ENCODE peak calls at places on chromosomes 7 and 10, in ten cellular contexts. B is upper lobe of left lung, C is endodermal cell, I is NT2/D1, V is SJSA1, Z is neuronal stem cell, W is breast epithelium, R is brain microvascular endothelial cell, J is GM23248, Y is lower lobe of right lung. A is an unnamed sample. For H3K36me3, the result is how much of the 10 kb centered on the place peaks cover.

GRCh38 chr7:111517441-111518037 is 44.8 kb downstream of the IMMP2L start:
- DNase-seq in R (no peak), V (no peak), Z (no peak), C (no peak), J (no peak), W (no peak), Y (no peak), B (no peak), I (no peak), A (no peak)

GRCh38 chr7:74051193-74051592 is 23.2 kb downstream of the ELN start:
- DNase-seq in C (no peak), Y (peak), Z (no peak), V (no peak), B (no peak), I (no peak), R (no peak), W (no peak), J (no peak), A (no peak)

GRCh38 chr10:113879691-113880090 is 25.2 kb downstream of the NHLRC2 start:
- DNase-seq in B (no peak), C (no peak), R (no peak), J (no peak), V (no peak), Z (no peak), Y (no peak), I (no peak), W (no peak), A (no peak)

GRCh38 chr10:82377608-82378007 is 502.6 kb downstream of the NRG3 start:
- DNase-seq in W (no peak), V (no peak), Z (peak), C (peak), R (peak), I (no peak), Y (no peak), B (peak), J (peak), A (peak)

GRCh38 chr7:7529328-7529727 is 6.3 kb downstream of the COL28A1 start:
- DNase-seq in R (no peak), J (no peak), W (no peak), I (no peak), V (no peak), C (no peak), Z (no peak), B (no peak), Y (no peak), A (no peak)

GRCh38 chr10:70307096-70307495 is 23.3 kb upstream of the NPFFR1 start:
- DNase-seq in I (no peak), Y (no peak), R (no peak), J (no peak), V (no peak), W (no peak), B (no peak), C (no peak), Z (no peak), A (no peak)

GRCh38 chr7:120743128-120743527 is 114.8 kb downstream of the TSPAN12 start:
- DNase-seq in Z (no peak), W (no peak), B (no peak), I (no peak), V (no peak), Y (no peak), J (peak), C (no peak), R (no peak), A (no peak)

GRCh38 chr7:134067164-134067563 is 60.0 kb upstream of the LRGUK start:
- DNase-seq in C (no peak), Z (no peak), B (no peak), V (no peak), R (no peak), W (no peak), I (no peak), Y (no peak), J (no peak), A (no peak)

GRCh38 chr10:68828833-68829232 is 1.5 kb downstream of the STOX1 start:
- DNase-seq in V (no peak), C (no peak), Y (no peak), R (no peak), B (no peak), Z (no peak), J (no peak), I (no peak), W (no peak), A (no peak)

GRCh38 chr10:69425513-69426298 is 9.0 kb upstream of the TACR2 start:
- DNase-seq in W (no peak), R (no peak), Z (no peak), J (no peak), I (no peak), B (peak), Y (no peak), C (no peak), V (no peak), A (no peak)

GRCh38 chr10:124119933-124120332 is 26.5 kb upstream of the CHST15 start:
- DNase-seq in W (no peak), B (peak), V (no peak), J (no peak), I (no peak), Z (no peak), R (no peak), C (no peak), Y (peak), A (no peak)

GRCh38 chr10:20771053-20771452 is 126.1 kb downstream of the NEBL start:
- DNase-seq in W (no peak), R (no peak), C (no peak), Y (no peak), I (no peak), Z (no peak), J (no peak), B (no peak), V (no peak), A (no peak)

GRCh38 chr7:150570712-150571465 is 3.7 kb downstream of the GIMAP4 start:
- DNase-seq in B (no peak), Z (no peak), R (no peak), I (no peak), V (no peak), J (no peak), W (no peak), C (no peak), Y (no peak), A (no peak)

DNA sequence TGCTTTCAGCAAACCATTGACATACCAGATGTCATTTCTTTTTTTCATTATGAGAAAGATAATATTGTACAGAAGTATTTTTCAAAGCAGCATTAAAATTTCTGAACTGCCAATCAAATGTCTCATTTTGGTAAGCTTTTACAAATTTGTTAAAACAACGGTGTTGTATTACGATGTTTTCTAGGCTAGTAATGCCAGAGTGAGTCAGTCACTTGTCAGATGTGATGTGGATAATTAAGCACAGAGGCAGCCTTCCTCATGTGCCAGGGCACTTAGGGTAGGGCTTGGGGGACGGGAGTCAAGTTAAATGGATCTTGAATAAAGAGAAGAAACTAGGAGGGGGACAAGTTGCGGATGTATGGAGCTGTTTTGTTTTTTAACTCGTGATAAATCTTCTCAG is 10.1 kb downstream of the PSTK start:
- DNase-seq in C (no peak), J (peak), B (no peak), Y (no peak), Z (no peak), I (no peak), V (no peak), R (no peak), W (no peak), A (no peak)
- H3K36me3 ChIP-seq in C (under half), J (under half), B (under half), Y (half or more), Z (under half), I (under half), V (under half), R (under half), W (under half), A (under half)

DNA sequence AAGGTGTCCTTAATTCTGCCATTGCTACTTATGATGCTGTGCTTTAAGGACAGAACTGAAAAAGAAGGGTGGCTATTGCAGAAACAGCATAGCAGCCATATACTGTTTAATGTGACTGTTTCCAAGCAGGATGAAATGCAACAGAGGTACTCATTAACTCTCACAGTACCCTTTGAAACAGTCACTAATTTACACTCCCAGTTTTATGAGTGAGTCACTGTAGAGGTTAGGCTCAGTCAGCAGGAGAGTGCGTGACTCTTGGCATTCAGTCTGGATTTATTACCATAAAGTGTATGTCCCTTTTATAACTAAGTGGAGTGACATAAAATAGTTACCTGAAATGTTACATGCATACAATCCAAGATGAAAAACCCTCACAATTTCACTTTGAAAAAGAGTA is 27.7 kb downstream of the ALDH18A1 start:
- DNase-seq in Z (no peak), C (no peak), J (peak), I (no peak), W (no peak), B (no peak), V (no peak), Y (no peak), R (no peak), A (no peak)
- H3K4me3 ChIP-seq in Z (no peak), C (no peak), J (no peak), I (no peak), W (no peak), B (no peak), V (no peak), Y (no peak), R (no peak), A (no peak)

GRCh38 chr10:33556581-33556980 is 222.1 kb upstream of the NRP1 start:
- DNase-seq in C (no peak), Y (no peak), J (no peak), I (no peak), B (no peak), V (no peak), R (no peak), W (no peak), Z (no peak), A (no peak)

GRCh38 chr10:33559105-33559504 is 224.6 kb upstream of the NRP1 start:
- DNase-seq in J (peak), C (no peak), R (peak), W (no peak), Y (no peak), B (no peak), I (no peak), V (no peak), Z (no peak), A (peak)

GRCh38 chr10:33557313-33557712 is 222.8 kb upstream of the NRP1 start:
- DNase-seq in B (no peak), W (no peak), J (no peak), R (no peak), I (no peak), C (no peak), Z (no peak), V (no peak), Y (no peak), A (no peak)

GRCh38 chr10:33553951-33554571 is 219.6 kb upstream of the NRP1 start:
- DNase-seq in J (no peak), C (no peak), B (no peak), W (no peak), Y (no peak), I (no peak), V (no peak), R (no peak), Z (no peak), A (no peak)

GRCh38 chr10:33556103-33556502 is 221.6 kb upstream of the NRP1 start:
- DNase-seq in B (no peak), J (no peak), Z (no peak), C (no peak), I (no peak), Y (no peak), W (no peak), V (no peak), R (no peak), A (no peak)
- H3K36me3 ChIP-seq in B (under half), J (under half), Z (under half), C (under half), I (under half), Y (under half), W (under half), V (under half), R (under half), A (under half)

GRCh38 chr10:13706604-13707003 is 119.8 kb downstream of the PRPF18 start:
- DNase-seq in B (no peak), J (no peak), C (no peak), V (no peak), I (no peak), R (no peak), Z (no peak), W (no peak), Y (no peak), A (no peak)
- H3K4me3 ChIP-seq in B (peak), J (peak), C (peak), V (peak), I (peak), R (peak), Z (peak), W (peak), Y (peak), A (no peak)

GRCh38 chr7:26346611-26347200 is 55.0 kb downstream of the SNX10 start:
- DNase-seq in I (no peak), J (peak), W (no peak), B (peak), C (no peak), R (peak), V (no peak), Z (no peak), Y (no peak), A (no peak)

GRCh38 chr7:26343837-26344236 is 52.2 kb downstream of the SNX10 start:
- DNase-seq in Z (no peak), B (no peak), V (no peak), R (no peak), C (no peak), I (no peak), Y (no peak), W (no peak), J (no peak), A (no peak)

GRCh38 chr7:26345837-26346236 is 54.2 kb downstream of the SNX10 start:
- DNase-seq in J (no peak), I (no peak), V (no peak), C (peak), B (no peak), W (no peak), Y (no peak), Z (no peak), R (no peak), A (no peak)

GRCh38 chr7:26343320-26343832 is 51.7 kb downstream of the SNX10 start:
- DNase-seq in V (no peak), B (no peak), I (no peak), C (no peak), Z (no peak), J (no peak), R (no peak), Y (no peak), W (no peak), A (no peak)

GRCh38 chr7:26345202-26345601 is 53.5 kb downstream of the SNX10 start:
- DNase-seq in W (no peak), J (no peak), Y (no peak), B (no peak), C (no peak), R (no peak), V (no peak), I (no peak), Z (no peak), A (no peak)
- H3K36me3 ChIP-seq in W (under half), J (under half), Y (under half), B (under half), C (under half), R (under half), V (under half), I (under half), Z (under half), A (under half)

A was measured in BE2C.